ENCODE peak calls at places on chromosomes 5 and 9, in nine cellular contexts. U, P, J, M, E, N, X, R and F are unnamed samples.

GRCh38 chr9:87445646-87446045 is 52.0 kb upstream of the DAPK1 start:
- DNase-seq in R (no peak), P (no peak), E (no peak), U (peak; percentile 30), N (peak; percentile 37), J (peak; percentile 43), X (peak; percentile 60), M (no peak), F (no peak)

GRCh38 chr5:125717209-125717608 is 706.0 kb upstream of the GRAMD2B start:
- DNase-seq in J (no peak), X (no peak), R (no peak), P (peak; percentile 74), E (no peak), N (no peak), U (no peak), M (no peak), F (no peak)

GRCh38 chr5:5751987-5752386 is 329.5 kb downstream of the ICE1 start:
- DNase-seq in E (no peak), X (no peak), M (no peak), U (no peak), P (no peak), J (no peak), N (no peak), R (no peak), F (no peak)

GRCh38 chr9:114285166-114285867 is 37.6 kb upstream of the ORM1 start:
- DNase-seq in N (no peak), U (no peak), M (peak; percentile 62), R (no peak), J (no peak), E (no peak), P (no peak), X (peak; percentile 25), F (peak; percentile 63)

GRCh38 chr5:143031781-143032724 is 261.9 kb downstream of the ARHGAP26 start:
- DNase-seq in P (no peak), M (no peak), J (no peak), U (no peak), E (no peak), N (no peak), X (no peak), R (no peak), F (no peak)

GRCh38 chr5:34487956-34488355 is 168.2 kb upstream of the RAI14 start:
- DNase-seq in R (no peak), U (no peak), N (no peak), J (no peak), M (no peak), P (no peak), E (no peak), X (no peak), F (no peak)

GRCh38 chr5:163880307-163880706 is 374.9 kb downstream of the MAT2B start:
- DNase-seq in N (no peak), J (no peak), R (no peak), U (no peak), X (no peak), P (no peak), E (no peak), M (no peak), F (no peak)

GRCh38 chr5:135271533-135272310 is 127.3 kb downstream of the MACROH2A1 start:
- DNase-seq in N (no peak), J (no peak), R (no peak), X (no peak), U (no peak), P (peak; percentile 29), M (no peak), E (no peak), F (no peak)

GRCh38 chr9:108865037-108865436 is 3.0 kb downstream of the ACTL7A start:
- DNase-seq in U (no peak), E (no peak), R (no peak), M (no peak), J (no peak), P (no peak), X (no peak), N (no peak), F (no peak)

GRCh38 chr9:15735083-15735974 is 182.5 kb downstream of the CCDC171 start:
- DNase-seq in U (no peak), J (no peak), R (no peak), X (peak; percentile 31), P (no peak), N (no peak), E (no peak), M (no peak), F (no peak)
- TF ChIP-seq POLR2AphosphoS5 in U (no peak), J (no peak), R (no peak), X (no peak), P (no peak), N (no peak), E (no peak), M (no peak), F (no peak)

DNA sequence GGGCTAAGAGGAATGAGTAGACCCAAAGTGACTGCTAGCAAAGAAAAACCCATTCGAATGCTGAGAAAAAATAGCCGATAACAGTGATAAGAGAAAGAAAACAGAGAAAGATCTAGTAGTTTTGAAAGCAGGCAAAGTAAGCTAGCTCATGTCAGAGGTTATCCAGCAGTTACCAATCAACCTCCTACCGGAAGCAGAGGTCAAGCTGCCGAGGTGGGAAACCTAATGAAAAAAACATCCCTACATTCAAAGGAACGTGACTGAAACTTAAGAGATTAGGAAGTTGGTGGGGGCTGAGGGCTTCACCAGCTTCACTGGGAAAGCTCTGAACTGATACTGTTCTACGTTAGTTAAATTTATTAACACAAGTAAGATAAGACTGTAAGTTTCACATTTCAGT is 32.6 kb downstream of the SSBP2 start:
- DNase-seq in P (no peak), N (no peak), U (no peak), M (no peak), R (no peak), J (no peak), X (no peak), E (no peak), F (no peak)
- H3K27ac ChIP-seq in P (no peak overlapping the region), N (no peak overlapping the region), U (no peak overlapping the region), M (no peak overlapping the region), R (no peak overlapping the region), J (no peak overlapping the region), X (no peak overlapping the region), E (no peak overlapping the region), F (no peak overlapping the region)

DNA sequence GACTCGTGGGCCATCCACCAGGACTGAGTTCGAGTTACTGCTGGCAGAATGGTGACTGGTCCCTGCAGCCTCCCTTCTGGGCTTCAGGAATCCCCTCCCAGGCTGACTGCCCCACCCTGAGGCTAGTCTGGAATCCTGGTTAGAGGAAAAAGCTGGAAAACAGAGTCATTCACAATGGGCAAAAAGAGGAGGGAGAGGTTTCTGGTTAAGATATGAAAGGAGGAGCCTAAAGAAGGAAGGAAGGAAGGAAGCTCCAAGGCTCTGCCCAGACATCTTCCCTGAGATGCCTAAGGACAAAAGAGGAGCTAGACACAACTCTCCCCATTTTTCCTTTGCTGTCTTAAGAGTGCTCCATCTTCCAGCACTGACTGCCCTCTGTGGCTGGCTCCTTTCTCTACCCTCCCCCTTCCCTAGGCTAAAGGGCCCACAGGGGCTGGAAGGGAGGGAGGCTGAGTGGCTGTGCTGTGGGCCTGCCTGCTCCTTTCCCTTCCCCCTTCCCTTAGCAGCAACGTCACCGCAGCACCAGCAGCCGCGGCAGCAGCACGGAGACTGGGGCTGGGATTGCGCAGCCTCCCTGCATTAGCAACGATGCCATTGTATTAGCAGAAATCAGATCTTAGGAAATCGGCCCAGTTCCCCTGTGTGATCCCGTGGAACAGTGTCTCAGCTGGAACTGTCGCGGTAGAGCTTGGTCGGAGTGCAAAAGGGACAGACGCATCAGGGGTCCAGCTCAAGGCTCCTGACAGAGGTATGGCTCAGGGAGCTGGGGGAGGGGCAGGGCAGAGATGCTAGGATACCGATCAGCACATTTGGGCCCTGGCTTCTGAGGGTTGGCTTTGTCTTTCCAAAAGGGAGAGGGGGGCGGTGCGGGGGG is 48.7 kb downstream of the RUSC2 start:
- DNase-seq in R (no peak), N (peak; percentile 35), P (no peak), J (no peak), X (peak; percentile 64), M (peak; percentile 93), U (peak; percentile 54), E (peak; percentile 55), F (peak; percentile 85)
- TF ChIP-seq POLR2A in R (no peak), N (no peak), P (no peak), J (no peak), X (peak; percentile 34), M (peak; percentile 29), U (peak; percentile 42), E (peak; percentile 6), F (no peak)

GRCh38 chr9:129328357-129329103 is 150.5 kb upstream of the IER5L start:
- DNase-seq in X (no peak), M (peak; percentile 58), R (no peak), J (no peak), N (no peak), P (no peak), U (no peak), E (no peak), F (no peak)
- TF ChIP-seq POLR2AphosphoS5 in X (no peak), M (no peak), R (no peak), J (no peak), N (no peak), P (no peak), U (no peak), E (no peak), F (no peak)

DNA sequence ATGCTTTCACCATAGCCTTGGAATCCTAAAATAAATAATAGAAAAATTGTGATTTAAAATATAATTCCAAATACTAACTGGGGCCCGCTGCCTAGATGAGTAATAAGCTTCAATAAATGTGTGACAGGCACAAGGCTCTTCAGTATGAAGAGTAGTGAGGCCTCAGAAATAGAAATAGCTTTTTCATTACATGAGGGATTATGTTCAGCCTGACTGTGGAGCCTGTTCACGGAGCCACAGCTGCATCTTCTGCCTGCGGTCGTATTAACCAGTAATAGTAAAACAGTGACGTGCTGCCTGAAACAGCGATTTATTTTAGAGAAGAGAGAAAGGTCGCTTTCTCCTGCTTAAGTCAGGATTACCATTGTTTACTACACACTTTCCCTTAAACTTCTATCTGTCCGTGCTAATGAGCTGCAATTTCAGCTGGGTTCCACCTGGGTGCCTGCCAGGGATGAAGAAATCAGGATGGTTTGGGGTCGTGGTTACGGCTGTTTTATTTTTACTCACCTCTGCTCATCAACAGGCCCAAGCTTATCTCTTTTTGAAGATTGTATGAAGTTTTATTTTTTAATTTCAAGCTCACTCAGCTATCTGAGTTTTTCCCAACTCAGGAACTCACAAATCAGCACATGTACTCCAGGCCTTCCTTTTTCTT is 284.8 kb upstream of the WWC1 start:
- DNase-seq in E (no peak), N (no peak), X (no peak), P (no peak), M (no peak), U (no peak), R (no peak), J (no peak), F (no peak)
- H3K27ac ChIP-seq in E (no peak overlapping the region), N (no peak overlapping the region), X (no peak overlapping the region), P (no peak overlapping the region), M (no peak overlapping the region), U (no peak overlapping the region), R (no peak overlapping the region), J (no peak overlapping the region), F (no peak overlapping the region)

GRCh38 chr5:88118179-88118578 is 150.5 kb downstream of the TMEM161B start:
- DNase-seq in X (no peak), M (no peak), P (peak; percentile 61), U (no peak), R (no peak), J (no peak), E (no peak), N (no peak), F (no peak)
- TF ChIP-seq POLR2A in X (no peak), M (no peak), P (no peak), U (no peak), R (no peak), J (no peak), E (no peak), N (no peak), F (no peak)

GRCh38 chr5:151699071-151699901 is 12.6 kb upstream of the SPARC start:
- DNase-seq in J (no peak), E (peak; percentile 65), M (peak; percentile 88), R (no peak), N (peak; percentile 27), U (peak; percentile 49), X (no peak), P (peak; percentile 52), F (peak; percentile 85)
- TF ChIP-seq POLR2AphosphoS5 in J (no peak), E (no peak), M (no peak), R (peak; percentile 53), N (no peak), U (no peak), X (peak; percentile 47), P (no peak), F (no peak)